ENCODE peak calls at places on chromosome 6, in six cellular contexts. One of them, this sample, is unnamed.

GRCh38 chr6:110020888-110021287 is 42.8 kb downstream of the GPR6 start:
- DNase-seq in hepatocyte: no peak
- DNase-seq in RWPE1: no peak
- DNase-seq in stimulated activated CD8-positive, alpha-beta memory T cell treated with anti-CD3 and anti-CD28 coated beads, Interleukin-4, amount 100 ng/mL, for 24 hours: no peak
- DNase-seq in ascending aorta: no peak
- DNase-seq in retina: no peak
- DNase-seq in this sample: no peak

GRCh38 chr6:35360349-35361138 is 18.2 kb downstream of the PPARD start:
- DNase-seq in hepatocyte: peak
- DNase-seq in RWPE1: no peak
- DNase-seq in stimulated activated CD8-positive, alpha-beta memory T cell treated with anti-CD3 and anti-CD28 coated beads, Interleukin-4, amount 100 ng/mL, for 24 hours: no peak
- DNase-seq in ascending aorta: no peak
- DNase-seq in retina: no peak
- DNase-seq in this sample: no peak

GRCh38 chr6:33684428-33684896 is 27.0 kb downstream of the UQCC2 start:
- DNase-seq in hepatocyte: no peak
- DNase-seq in RWPE1: no peak
- DNase-seq in stimulated activated CD8-positive, alpha-beta memory T cell treated with anti-CD3 and anti-CD28 coated beads, Interleukin-4, amount 100 ng/mL, for 24 hours: no peak
- DNase-seq in ascending aorta: no peak
- DNase-seq in retina: no peak
- DNase-seq in this sample: no peak

GRCh38 chr6:87152528-87152950 is 2.8 kb upstream of the ZNF292 start:
- DNase-seq in hepatocyte: peak
- DNase-seq in RWPE1: no peak
- DNase-seq in stimulated activated CD8-positive, alpha-beta memory T cell treated with anti-CD3 and anti-CD28 coated beads, Interleukin-4, amount 100 ng/mL, for 24 hours: no peak
- DNase-seq in ascending aorta: no peak
- DNase-seq in retina: no peak
- DNase-seq in this sample: no peak

GRCh38 chr6:6474170-6474920 is 114.2 kb upstream of the LY86 start:
- DNase-seq in hepatocyte: no peak
- DNase-seq in RWPE1: no peak
- DNase-seq in stimulated activated CD8-positive, alpha-beta memory T cell treated with anti-CD3 and anti-CD28 coated beads, Interleukin-4, amount 100 ng/mL, for 24 hours: no peak
- DNase-seq in ascending aorta: no peak
- DNase-seq in retina: no peak
- DNase-seq in this sample: no peak

GRCh38 chr6:28553986-28554881 is 28.6 kb downstream of the GPX5 start:
- DNase-seq in hepatocyte: peak
- DNase-seq in RWPE1: no peak
- DNase-seq in stimulated activated CD8-positive, alpha-beta memory T cell treated with anti-CD3 and anti-CD28 coated beads, Interleukin-4, amount 100 ng/mL, for 24 hours: no peak
- DNase-seq in ascending aorta: no peak
- DNase-seq in retina: peak
- DNase-seq in this sample: no peak

GRCh38 chr6:123007885-123008284 is 11.8 kb downstream of the CLVS2 start:
- DNase-seq in hepatocyte: no peak
- DNase-seq in RWPE1: no peak
- DNase-seq in stimulated activated CD8-positive, alpha-beta memory T cell treated with anti-CD3 and anti-CD28 coated beads, Interleukin-4, amount 100 ng/mL, for 24 hours: no peak
- DNase-seq in ascending aorta: no peak
- DNase-seq in retina: no peak
- DNase-seq in this sample: no peak

GRCh38 chr6:90484392-90484791 is 102.5 kb downstream of the MAP3K7 start:
- DNase-seq in hepatocyte: no peak
- DNase-seq in RWPE1: no peak
- DNase-seq in stimulated activated CD8-positive, alpha-beta memory T cell treated with anti-CD3 and anti-CD28 coated beads, Interleukin-4, amount 100 ng/mL, for 24 hours: no peak
- DNase-seq in ascending aorta: no peak
- DNase-seq in retina: no peak
- DNase-seq in this sample: no peak

GRCh38 chr6:99603421-99604160 is 3.0 kb upstream of the PRDM13 start:
- DNase-seq in hepatocyte: peak
- DNase-seq in RWPE1: no peak
- DNase-seq in stimulated activated CD8-positive, alpha-beta memory T cell treated with anti-CD3 and anti-CD28 coated beads, Interleukin-4, amount 100 ng/mL, for 24 hours: no peak
- DNase-seq in ascending aorta: no peak
- DNase-seq in retina: peak
- DNase-seq in this sample: no peak

GRCh38 chr6:42179261-42179955 is 6.2 kb downstream of the GUCA1A start:
- DNase-seq in hepatocyte: no peak
- DNase-seq in RWPE1: no peak
- DNase-seq in stimulated activated CD8-positive, alpha-beta memory T cell treated with anti-CD3 and anti-CD28 coated beads, Interleukin-4, amount 100 ng/mL, for 24 hours: no peak
- DNase-seq in ascending aorta: no peak
- DNase-seq in retina: no peak
- DNase-seq in this sample: no peak

GRCh38 chr6:98764378-98764911 is 69.9 kb upstream of the POU3F2 start:
- DNase-seq in hepatocyte: no peak
- DNase-seq in RWPE1: no peak
- DNase-seq in stimulated activated CD8-positive, alpha-beta memory T cell treated with anti-CD3 and anti-CD28 coated beads, Interleukin-4, amount 100 ng/mL, for 24 hours: no peak
- DNase-seq in ascending aorta: no peak
- DNase-seq in retina: no peak
- DNase-seq in this sample: no peak

GRCh38 chr6:46655803-46656202 is 3.0 kb downstream of the SLC25A27 start:
- DNase-seq in hepatocyte: peak
- DNase-seq in RWPE1: no peak
- DNase-seq in stimulated activated CD8-positive, alpha-beta memory T cell treated with anti-CD3 and anti-CD28 coated beads, Interleukin-4, amount 100 ng/mL, for 24 hours: no peak
- DNase-seq in ascending aorta: no peak
- DNase-seq in retina: no peak
- DNase-seq in this sample: no peak

GRCh38 chr6:161838306-161839035 is 564.6 kb upstream of the AGPAT4 start:
- DNase-seq in hepatocyte: no peak
- DNase-seq in RWPE1: no peak
- DNase-seq in stimulated activated CD8-positive, alpha-beta memory T cell treated with anti-CD3 and anti-CD28 coated beads, Interleukin-4, amount 100 ng/mL, for 24 hours: no peak
- DNase-seq in ascending aorta: no peak
- DNase-seq in retina: no peak
- DNase-seq in this sample: no peak

GRCh38 chr6:53263915-53264314 is 84.8 kb downstream of the ELOVL5 start:
- DNase-seq in hepatocyte: no peak
- DNase-seq in RWPE1: no peak
- DNase-seq in stimulated activated CD8-positive, alpha-beta memory T cell treated with anti-CD3 and anti-CD28 coated beads, Interleukin-4, amount 100 ng/mL, for 24 hours: no peak
- DNase-seq in ascending aorta: no peak
- DNase-seq in retina: no peak
- DNase-seq in this sample: no peak

GRCh38 chr6:112214749-112215269 is 39.6 kb downstream of the LAMA4 start:
- DNase-seq in hepatocyte: peak
- DNase-seq in RWPE1: no peak
- DNase-seq in stimulated activated CD8-positive, alpha-beta memory T cell treated with anti-CD3 and anti-CD28 coated beads, Interleukin-4, amount 100 ng/mL, for 24 hours: no peak
- DNase-seq in ascending aorta: no peak
- DNase-seq in retina: no peak
- DNase-seq in this sample: no peak

GRCh38 chr6:167056370-167056769 is 57.2 kb downstream of the CEP43 start:
- DNase-seq in hepatocyte: no peak
- DNase-seq in RWPE1: no peak
- DNase-seq in stimulated activated CD8-positive, alpha-beta memory T cell treated with anti-CD3 and anti-CD28 coated beads, Interleukin-4, amount 100 ng/mL, for 24 hours: no peak
- DNase-seq in ascending aorta: no peak
- DNase-seq in retina: no peak
- DNase-seq in this sample: no peak

GRCh38 chr6:14182916-14183315 is 65.3 kb downstream of the CD83 start:
- DNase-seq in hepatocyte: no peak
- DNase-seq in RWPE1: no peak
- DNase-seq in stimulated activated CD8-positive, alpha-beta memory T cell treated with anti-CD3 and anti-CD28 coated beads, Interleukin-4, amount 100 ng/mL, for 24 hours: no peak
- DNase-seq in ascending aorta: no peak
- DNase-seq in retina: no peak
- DNase-seq in this sample: no peak

This sample was measured in GM12891.